ENCODE peak calls at places on chromosomes 11 and 22, in five cellular contexts. J, H, F, B and M are unnamed samples.

GRCh38 chr22:48871176-48871840 is 956.4 kb downstream of the BRD1 start:
- DNase-seq in F (no peak), H (no peak), J (no peak), B (no peak), M (no peak)

GRCh38 chr11:86644291-86644690 is 28.1 kb downstream of the ME3 start:
- DNase-seq in J (peak), F (no peak), B (no peak), H (no peak), M (no peak)

GRCh38 chr11:17543574-17544180 is 539 bp downstream of the USH1C start:
- DNase-seq in F (no peak), H (no peak), B (no peak), J (no peak), M (no peak)

GRCh38 chr11:77752518-77752917 is 68.0 kb downstream of the RSF1 start:
- DNase-seq in H (no peak), J (peak), B (no peak), F (no peak), M (no peak)

GRCh38 chr22:25492950-25493790 is 71.3 kb upstream of the GRK3 start:
- DNase-seq in F (no peak), H (no peak), B (no peak), J (no peak), M (peak)

GRCh38 chr22:21449531-21450319 is 17.5 kb upstream of the TMEM191C start:
- DNase-seq in J (peak), B (no peak), F (no peak), H (no peak), M (no peak)

GRCh38 chr11:8222820-8223512 is 40.7 kb downstream of the LMO1 start:
- DNase-seq in B (no peak), F (no peak), H (no peak), J (no peak), M (no peak)

GRCh38 chr11:45025716-45026492 is 75.2 kb upstream of the TP53I11 start:
- DNase-seq in J (peak), H (no peak), F (no peak), B (peak), M (peak)

GRCh38 chr11:34028407-34028804 is 23.1 kb upstream of the CAPRIN1 start:
- DNase-seq in H (no peak), F (no peak), B (no peak), J (peak), M (no peak)

GRCh38 chr22:42754658-42755057 is 34.0 kb upstream of the A4GALT start:
- DNase-seq in H (no peak), J (peak), B (peak), F (peak), M (no peak)

GRCh38 chr11:44596541-44597276 is 31.2 kb downstream of the CD82 start:
- DNase-seq in J (no peak), H (peak), B (no peak), F (no peak), M (no peak)

GRCh38 chr22:50671641-50672040 is 982 bp upstream of the SHANK3 start:
- DNase-seq in B (no peak), J (no peak), F (no peak), H (no peak), M (no peak)

GRCh38 chr22:41782316-41782715 is 18.2 kb upstream of the CCDC134 start:
- DNase-seq in H (no peak), J (no peak), F (no peak), B (no peak), M (no peak)

GRCh38 chr11:619625-620050 is 3.9 kb upstream of the IRF7 start:
- DNase-seq in F (no peak), B (no peak), H (no peak), J (no peak), M (no peak)

GRCh38 chr22:24819941-24820461 is 14.0 kb downstream of the SGSM1 start:
- DNase-seq in J (no peak), B (no peak), H (no peak), F (no peak), M (peak)

GRCh38 chr22:22111267-22111751 is 128.7 kb upstream of the TOP3B start:
- DNase-seq in H (peak), B (no peak), F (peak), J (peak), M (no peak)

GRCh38 chr11:33172996-33173395 is 11.7 kb upstream of the CSTF3 start:
- DNase-seq in J (peak), B (peak), F (no peak), H (no peak), M (no peak)

GRCh38 chr11:38460901-38461300 is 1862.9 kb upstream of the RAG2 start:
- DNase-seq in B (no peak), H (no peak), J (peak), F (no peak), M (no peak)

GRCh38 chr11:15645201-15645600 is 530.5 kb downstream of the INSC start:
- DNase-seq in J (no peak), H (no peak), F (no peak), B (no peak), M (no peak)

GRCh38 chr11:34600339-34601084 is 20.4 kb upstream of the EHF start:
- DNase-seq in B (peak), J (peak), F (peak), H (no peak), M (peak)

GRCh38 chr11:94574193-94574961 is 7.2 kb downstream of the PIWIL4 start:
- DNase-seq in B (no peak), F (peak), H (no peak), J (peak), M (no peak)

GRCh38 chr11:94544582-94544831 is 786 bp downstream of the FUT4 start:
- DNase-seq in B (no peak), H (no peak), J (no peak), F (no peak), M (no peak)

GRCh38 chr11:64161037-64161436 is 4.9 kb downstream of the MACROD1 start:
- DNase-seq in J (no peak), F (no peak), H (no peak), B (no peak), M (no peak)

GRCh38 chr11:9736365-9736764 is 72.5 kb downstream of the SWAP70 start:
- DNase-seq in J (no peak), B (peak), F (no peak), H (no peak), M (no peak)

GRCh38 chr11:33339247-33339646 is 82.1 kb downstream of the HIPK3 start:
- DNase-seq in J (no peak), F (no peak), H (no peak), B (no peak), M (no peak)

GRCh38 chr11:21174781-21175180 is 505.4 kb downstream of the NELL1 start:
- DNase-seq in J (no peak), H (no peak), B (no peak), F (no peak), M (no peak)

GRCh38 chr11:19218801-19219460 is 17.1 kb upstream of the CSRP3 start:
- DNase-seq in J (no peak), H (no peak), B (no peak), F (peak), M (peak)

GRCh38 chr11:65434057-65434666 is 11.6 kb downstream of the NEAT1 start:
- DNase-seq in H (no peak), J (peak), F (peak), B (no peak), M (no peak)

GRCh38 chr22:39422101-39422500 is 22.5 kb downstream of the TAB1 start:
- DNase-seq in J (no peak), B (no peak), H (no peak), F (no peak), M (no peak)

GRCh38 chr22:22386602-22387385 is 121.7 kb downstream of the ZNF280B start:
- DNase-seq in H (no peak), B (peak), J (no peak), F (no peak), M (no peak)

GRCh38 chr22:39360674-39361413 is 11.1 kb downstream of the SYNGR1 start:
- DNase-seq in F (no peak), H (no peak), B (no peak), J (no peak), M (no peak)

DNA sequence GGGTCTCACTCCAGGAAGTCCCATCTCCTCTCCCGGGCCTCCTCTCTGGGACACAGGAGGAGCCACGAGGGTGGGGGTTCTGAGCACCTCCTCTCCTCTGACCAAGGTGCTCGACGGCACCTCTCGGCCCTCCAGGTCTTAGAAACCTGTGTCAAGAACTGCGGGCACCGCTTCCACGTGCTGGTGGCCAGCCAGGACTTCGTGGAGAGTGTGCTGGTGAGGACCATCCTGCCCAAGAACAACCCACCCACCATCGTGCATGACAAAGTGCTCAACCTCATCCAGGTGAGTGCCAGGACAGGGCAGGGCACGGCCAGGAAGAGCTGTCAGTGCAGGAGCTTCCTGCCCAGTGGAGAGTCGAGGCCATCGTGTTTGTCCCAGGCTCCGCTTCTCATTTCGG is 23.2 kb downstream of the TOM1 start:
- DNase-seq in F (no peak), J (no peak), B (no peak), H (no peak), M (no peak)
- TF ChIP-seq MXI1 in F (no peak), J (no peak), B (no peak), H (no peak), M (no peak)

GRCh38 chr11:30863177-30863576 is 277.0 kb upstream of the MPPED2 start:
- DNase-seq in F (no peak), H (no peak), J (no peak), B (no peak), M (no peak)
- TF ChIP-seq MXI1 in F (no peak), H (no peak), J (no peak), B (no peak), M (no peak)

DNA sequence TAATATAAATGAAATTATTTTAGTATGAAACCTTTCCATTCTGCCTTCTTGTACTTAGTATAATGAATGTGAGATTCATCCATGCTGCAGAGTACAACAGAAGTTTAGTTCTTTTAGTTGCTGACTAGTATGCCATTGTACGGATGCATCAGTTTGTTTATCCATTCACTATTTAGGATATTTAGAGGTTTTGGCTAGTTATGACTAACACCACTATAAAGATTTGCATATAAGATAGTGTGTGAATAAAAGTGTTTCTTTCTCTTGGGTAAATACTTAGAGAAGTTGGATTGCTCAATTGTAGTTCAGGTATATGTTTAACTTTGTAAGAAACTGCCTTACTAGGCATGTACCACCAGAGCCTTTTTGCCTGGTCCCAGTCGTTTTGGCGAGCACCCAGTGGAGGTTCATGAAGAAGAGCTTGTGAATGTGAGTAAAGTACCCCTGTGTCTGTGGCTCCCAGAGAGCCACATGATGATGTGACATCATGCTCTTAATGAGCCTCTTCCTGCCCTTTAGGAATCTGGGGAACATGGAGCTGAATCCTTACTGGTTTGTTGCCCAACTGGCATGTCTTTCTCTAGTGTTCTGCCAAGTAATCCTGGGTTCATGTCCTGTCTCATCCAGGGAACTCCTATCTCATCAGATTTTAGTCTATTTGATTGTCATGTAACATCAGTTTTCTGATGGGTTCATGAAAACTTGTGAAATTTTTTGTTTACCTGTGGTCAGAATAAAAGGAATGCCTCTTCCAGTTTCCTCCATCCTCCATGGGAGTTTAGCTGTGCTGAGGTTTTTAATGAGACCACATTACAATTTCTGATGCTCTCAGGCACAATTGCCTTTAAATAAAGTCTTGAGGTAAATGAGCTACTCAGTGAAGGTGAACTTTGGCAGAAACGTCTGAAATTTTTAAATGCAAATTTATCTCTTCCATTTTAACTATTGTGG is 234.8 kb downstream of the CASP12 start:
- DNase-seq in J (peak), F (no peak), B (no peak), H (no peak), M (no peak)
- TF ChIP-seq MXI1 in J (no peak), F (no peak), B (no peak), H (no peak), M (no peak)

GRCh38 chr11:121968638-121969037 is 147.4 kb downstream of the BLID start:
- DNase-seq in H (no peak), J (no peak), F (no peak), B (no peak), M (no peak)
- TF ChIP-seq MXI1 in H (no peak), J (no peak), F (no peak), B (no peak), M (no peak)

GRCh38 chr22:36227396-36227795 is 11.9 kb downstream of the APOL2 start:
- DNase-seq in B (no peak), H (no peak), J (no peak), F (no peak), M (no peak)

GRCh38 chr22:36224245-36224644 is 15.1 kb downstream of the APOL2 start:
- DNase-seq in F (no peak), J (no peak), B (no peak), H (no peak), M (no peak)

GRCh38 chr22:36226189-36226588 is 13.1 kb downstream of the APOL2 start:
- DNase-seq in F (no peak), H (no peak), B (no peak), J (no peak), M (no peak)

GRCh38 chr22:36225333-36225922 is 13.9 kb downstream of the APOL2 start:
- DNase-seq in J (no peak), F (no peak), B (no peak), H (no peak), M (no peak)

GRCh38 chr22:36227806-36228205 is 11.5 kb downstream of the APOL2 start:
- DNase-seq in B (no peak), J (no peak), H (no peak), F (no peak), M (no peak)
- TF ChIP-seq MXI1 in B (no peak), J (no peak), H (no peak), F (no peak), M (no peak)